ENCODE peak calls at places on chromosomes 4 and X, in ten cellular contexts. U, M, B, K, E, V, P, J, I and Y are unnamed samples.
A peak's percentile ranks its signal among the peaks of the same experiment; 100 is the strongest.

GRCh38 chr4:24396988-24397387 is 187.4 kb downstream of the DHX15 start:
- DNase-seq in B (no peak), U (no peak), I (no peak), E (no peak), M (no peak), K (no peak), J (no peak), P (no peak), V (no peak), Y (no peak)

GRCh38 chrX:17984415-17984814 is 123.3 kb upstream of the RAI2 start:
- DNase-seq in I (no peak), K (no peak), U (no peak), P (no peak), J (no peak), M (no peak), E (no peak), V (no peak), B (no peak), Y (no peak)

GRCh38 chrX:24243692-24244091 is 70.2 kb downstream of the SUPT20HL2 start:
- DNase-seq in B (peak; percentile 66), P (peak; percentile 43), M (no peak), E (no peak), I (no peak), K (no peak), U (no peak), V (no peak), J (no peak), Y (no peak)

GRCh38 chrX:53930513-53931380 is 113.5 kb downstream of the PHF8 start:
- DNase-seq in B (peak; percentile 61), E (no peak), J (no peak), I (no peak), P (peak; percentile 42), U (no peak), M (no peak), K (no peak), V (peak; percentile 7), Y (no peak)

GRCh38 chrX:111742018-111742417 is 61.0 kb downstream of the ALG13 start:
- DNase-seq in K (no peak), U (no peak), I (no peak), M (no peak), B (no peak), J (no peak), V (no peak), E (no peak), P (no peak), Y (no peak)

GRCh38 chrX:153340111-153340510 is 6.2 kb downstream of the ZNF275 start:
- DNase-seq in K (no peak), U (no peak), B (no peak), M (no peak), J (no peak), I (no peak), E (no peak), V (no peak), P (no peak), Y (no peak)

GRCh38 chr4:53840643-53841042 is 223.8 kb downstream of the CHIC2 start:
- DNase-seq in I (no peak), B (no peak), U (no peak), K (no peak), E (peak; percentile 1), V (no peak), M (no peak), P (no peak), J (no peak), Y (peak; percentile 11)

GRCh38 chr4:629636-629915 is 4.2 kb downstream of the PDE6B start:
- DNase-seq in I (no peak), K (no peak), J (peak; percentile 69), U (no peak), E (no peak), V (no peak), M (no peak), P (no peak), B (no peak), Y (no peak)

GRCh38 chr4:76688737-76689078 is 209.2 kb downstream of the SOWAHB start:
- DNase-seq in P (peak; percentile 48), V (no peak), M (no peak), B (no peak), I (no peak), K (no peak), U (no peak), E (no peak), J (no peak), Y (peak; percentile 37)

GRCh38 chrX:63784346-63784901 is 590 bp downstream of the ARHGEF9 start:
- DNase-seq in E (no peak), I (no peak), P (no peak), J (peak; percentile 14), B (no peak), M (no peak), V (no peak), K (peak; percentile 19), U (no peak), Y (no peak)

GRCh38 chrX:7330971-7331746 is 183.2 kb upstream of the PUDP start:
- DNase-seq in P (peak; percentile 96), B (peak; percentile 94), U (no peak), V (no peak), M (no peak), E (no peak), J (no peak), K (peak; percentile 18), I (no peak), Y (no peak)

GRCh38 chr4:88533937-88534750 is 10.6 kb upstream of the PYURF start:
- DNase-seq in E (no peak), U (no peak), B (peak; percentile 85), V (no peak), P (peak; percentile 91), J (no peak), I (no peak), M (no peak), K (no peak), Y (no peak)

GRCh38 chr4:162497564-162498167 is 333.9 kb upstream of the FSTL5 start:
- DNase-seq in K (peak; percentile 4), U (no peak), V (no peak), B (peak; percentile 13), I (no peak), M (no peak), J (no peak), E (peak; percentile 5), P (peak; percentile 45), Y (peak; percentile 31)

GRCh38 chrX:13535371-13535770 is 34.0 kb upstream of the EGFL6 start:
- DNase-seq in K (no peak), E (no peak), B (no peak), V (no peak), I (no peak), U (no peak), J (no peak), P (no peak), M (no peak), Y (no peak)

GRCh38 chr4:101229116-101229515 is 118.2 kb downstream of the PPP3CA start:
- DNase-seq in I (no peak), K (no peak), E (no peak), V (no peak), U (no peak), J (no peak), B (peak; percentile 16), M (no peak), P (peak; percentile 76), Y (no peak)

GRCh38 chrX:154855256-154855655 is 20.8 kb upstream of the SMIM9 start:
- DNase-seq in B (no peak), V (peak; percentile 4), U (no peak), P (no peak), J (no peak), E (no peak), I (no peak), M (no peak), K (no peak), Y (no peak)

GRCh38 chrX:151030845-151031244 is 47.7 kb downstream of the HMGB3 start:
- DNase-seq in I (no peak), P (no peak), B (no peak), K (no peak), E (no peak), J (no peak), M (no peak), V (no peak), U (no peak), Y (no peak)

GRCh38 chrX:40030205-40030604 is 67.6 kb downstream of the BCOR start:
- DNase-seq in M (no peak), V (no peak), I (no peak), K (no peak), E (no peak), J (no peak), B (no peak), U (no peak), P (no peak), Y (no peak)

GRCh38 chr4:7135389-7135746 is 57.0 kb upstream of the SORCS2 start:
- DNase-seq in J (no peak), M (no peak), E (no peak), V (no peak), K (peak; percentile 41), I (no peak), B (no peak), U (no peak), P (peak; percentile 73), Y (no peak)

GRCh38 chrX:149818652-149819051 is 36.9 kb downstream of the MAGEA9 start:
- DNase-seq in U (no peak), P (no peak), M (no peak), B (no peak), J (no peak), I (no peak), V (no peak), K (no peak), E (no peak), Y (no peak)

GRCh38 chr4:80221161-80221560 is 23.9 kb downstream of the PRDM8 start:
- DNase-seq in U (no peak), K (no peak), I (no peak), V (no peak), E (no peak), B (no peak), J (no peak), P (peak; percentile 61), M (no peak), Y (no peak)

GRCh38 chr4:16192631-16193483 is 33.4 kb downstream of the TAPT1 start:
- DNase-seq in U (no peak), V (no peak), I (no peak), K (no peak), E (no peak), J (no peak), P (no peak), M (no peak), B (no peak), Y (no peak)

GRCh38 chr4:170248576-170248975 is 158.8 kb upstream of the AADAT start:
- DNase-seq in B (no peak), U (no peak), P (no peak), V (no peak), J (no peak), K (no peak), I (no peak), E (no peak), M (no peak), Y (no peak)

GRCh38 chrX:68685722-68686683 is 38.5 kb downstream of the STARD8 start:
- DNase-seq in M (no peak), J (peak; percentile 36), U (no peak), K (no peak), E (peak; percentile 31), B (no peak), V (peak; percentile 92), P (peak; percentile 67), I (no peak), Y (peak; percentile 14)

GRCh38 chr4:121195649-121196048 is 31.5 kb upstream of the TNIP3 start:
- DNase-seq in B (no peak), U (no peak), K (no peak), E (no peak), I (no peak), J (no peak), P (no peak), M (no peak), V (no peak), Y (no peak)

GRCh38 chrX:10173331-10173900 is 16.6 kb downstream of the CLCN4 start:
- DNase-seq in M (no peak), V (peak; percentile 98), I (no peak), K (peak; percentile 33), B (peak; percentile 85), U (no peak), P (no peak), E (no peak), J (peak; percentile 25), Y (no peak)

GRCh38 chrX:36753602-36754001 is 254.6 kb upstream of the FAM47C start:
- DNase-seq in V (no peak), I (no peak), U (no peak), M (no peak), J (no peak), E (no peak), K (no peak), B (no peak), P (no peak), Y (no peak)

GRCh38 chr4:180578175-180578574 is 1665.0 kb upstream of the TENM3 start:
- DNase-seq in E (no peak), K (no peak), I (no peak), U (no peak), J (no peak), P (no peak), B (no peak), V (no peak), M (no peak), Y (no peak)